ENCODE peak calls at places on chromosomes 3 and 15, in eight cellular contexts. Z is GM23338, X is AG09309, J is K562, B is fibroblast of mammary gland, S is A549, L is left ventricle myocardium inferior, V is testis. R is an unnamed sample.

GRCh38 chr3:41265011-41265545 is 65.8 kb downstream of the CTNNB1 start:
- DNase-seq in Z (no peak), X (no peak), J (no peak), B (peak; percentile 61), S (peak; percentile 36), L (no peak), V (no peak), R (peak; percentile 26)

GRCh38 chr3:188788621-188789081 is 383.1 kb upstream of the TPRG1 start:
- DNase-seq in Z (no peak), X (peak; percentile 69), J (no peak), B (peak; percentile 96), S (no peak), L (no peak), V (no peak), R (peak; percentile 96)

GRCh38 chr3:5974637-5975322 is 787.3 kb downstream of the EDEM1 start:
- DNase-seq in Z (no peak), X (no peak), J (no peak), B (no peak), S (no peak), L (no peak), V (no peak), R (no peak)

GRCh38 chr15:51100785-51101489 is 6.2 kb upstream of the TNFAIP8L3 start:
- DNase-seq in Z (no peak), X (no peak), J (no peak), B (no peak), S (no peak), L (no peak), V (no peak), R (no peak)

GRCh38 chr15:53658827-53659226 is 100.6 kb downstream of the WDR72 start:
- DNase-seq in Z (no peak), X (no peak), J (no peak), B (no peak), S (no peak), L (no peak), V (no peak), R (no peak)

GRCh38 chr15:33360876-33361275 is 50.1 kb downstream of the RYR3 start:
- DNase-seq in Z (no peak), X (no peak), J (no peak), B (no peak), S (no peak), L (peak; percentile 48), V (no peak), R (no peak)

GRCh38 chr15:98155356-98155755 is 194.9 kb downstream of the ARRDC4 start:
- DNase-seq in Z (no peak), X (no peak), J (no peak), B (peak; percentile 63), S (no peak), L (no peak), V (no peak), R (no peak)

GRCh38 chr15:31483053-31483923 is 156.7 kb downstream of the KLF13 start:
- DNase-seq in Z (peak; percentile 73), X (no peak), J (no peak), B (no peak), S (no peak), L (no peak), V (peak; percentile 38), R (no peak)

GRCh38 chr3:197706658-197707057 is 30.0 kb downstream of the RUBCN start:
- DNase-seq in Z (no peak), X (no peak), J (no peak), B (no peak), S (no peak), L (no peak), V (no peak), R (no peak)

GRCh38 chr3:190322604-190323240 is 476 bp upstream of the CLDN1 start:
- DNase-seq in Z (peak; percentile 10), X (no peak), J (no peak), B (peak; percentile 38), S (no peak), L (no peak), V (no peak), R (peak; percentile 44)
- TF ChIP-seq CTCF in Z (no peak), X (no peak), J (no peak), B (no peak), S (no peak), L (peak; percentile 17), V (no peak), R (no peak)

GRCh38 chr15:40306908-40307307 is 827 bp downstream of the PLCB2 start:
- DNase-seq in Z (no peak), X (no peak), J (no peak), B (no peak), S (no peak), L (no peak), V (no peak), R (no peak)
- H3K4me3 ChIP-seq in Z (no peak overlapping the region), X (no peak overlapping the region), J (no peak overlapping the region), B (no peak overlapping the region), S (no peak overlapping the region), L (peak overlapping the region; percentile 45), V (no peak overlapping the region), R (no peak overlapping the region)

GRCh38 chr3:151697496-151697895 is 36.2 kb upstream of the AADACL2 start:
- DNase-seq in Z (no peak), X (no peak), J (no peak), B (no peak), S (peak; percentile 48), L (no peak), V (no peak), R (peak; percentile 50)
- TF ChIP-seq CTCF in Z (no peak), X (no peak), J (no peak), B (no peak), S (peak; percentile 12), L (no peak), V (no peak), R (no peak)

GRCh38 chr3:63976166-63976861 is 47.0 kb downstream of the PSMD6 start:
- DNase-seq in Z (no peak), X (peak; percentile 93), J (no peak), B (peak; percentile 99), S (no peak), L (no peak), V (no peak), R (peak; percentile 99)
- H3K4me3 ChIP-seq in Z (no peak overlapping the region), X (no peak overlapping the region), J (no peak overlapping the region), B (peak overlapping the region; percentile 30), S (no peak overlapping the region), L (no peak overlapping the region), V (no peak overlapping the region), R (peak overlapping the region; percentile 21)

GRCh38 chr15:40934457-40934856 is 5.3 kb downstream of the DLL4 start:
- DNase-seq in Z (no peak), X (no peak), J (no peak), B (no peak), S (no peak), L (no peak), V (no peak), R (no peak)

GRCh38 chr15:40937762-40938529 is 8.8 kb downstream of the DLL4 start:
- DNase-seq in Z (peak; percentile 45), X (no peak), J (no peak), B (no peak), S (peak; percentile 85), L (no peak), V (peak; percentile 70), R (no peak)

GRCh38 chr15:40936234-40936708 is 7.1 kb downstream of the DLL4 start:
- DNase-seq in Z (no peak), X (no peak), J (no peak), B (no peak), S (no peak), L (no peak), V (no peak), R (no peak)

GRCh38 chr15:40938530-40938870 is 9.4 kb downstream of the DLL4 start:
- DNase-seq in Z (no peak), X (no peak), J (no peak), B (no peak), S (no peak), L (no peak), V (no peak), R (no peak)

DNA sequence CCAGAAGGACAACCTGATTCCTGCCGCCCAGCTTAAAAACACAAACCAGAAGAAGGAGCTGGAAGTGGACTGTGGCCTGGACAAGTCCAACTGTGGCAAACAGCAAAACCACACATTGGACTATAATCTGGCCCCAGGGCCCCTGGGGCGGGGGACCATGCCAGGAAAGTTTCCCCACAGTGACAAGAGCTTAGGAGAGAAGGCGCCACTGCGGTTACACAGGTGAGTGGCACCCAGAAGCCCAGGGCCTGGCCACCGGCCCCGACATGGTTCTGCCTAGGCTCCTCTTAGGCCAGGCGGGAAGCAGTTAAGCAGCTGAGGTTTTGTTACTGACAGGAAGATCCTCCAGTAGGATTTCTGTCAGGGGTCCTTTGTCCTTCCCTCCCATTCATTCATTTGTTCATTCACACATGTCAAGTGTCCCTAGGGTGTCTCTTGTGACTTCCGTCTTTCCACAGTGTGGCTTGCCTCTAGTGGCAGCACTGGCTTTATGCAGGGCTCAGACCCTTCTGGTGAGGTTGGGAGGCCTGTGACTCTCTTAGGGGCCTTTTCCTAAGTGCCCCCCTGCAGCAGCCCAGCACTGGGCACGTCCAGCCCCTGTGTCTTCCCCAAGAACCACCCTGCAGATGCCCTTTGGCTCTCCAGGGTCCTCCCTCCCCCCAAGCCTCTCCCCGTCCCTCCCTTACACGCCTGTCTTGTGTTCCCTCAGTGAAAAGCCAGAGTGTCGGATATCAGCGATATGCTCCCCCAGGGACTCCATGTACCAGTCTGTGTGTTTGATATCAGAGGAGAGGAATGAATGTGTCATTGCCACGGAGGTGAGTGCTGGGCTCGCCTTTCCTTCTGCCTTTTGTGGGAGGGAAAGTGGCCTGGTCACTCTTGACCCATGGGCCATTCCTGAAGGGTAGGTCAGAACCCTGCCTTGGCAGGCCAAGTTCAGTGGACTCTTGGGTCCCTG is 7.8 kb downstream of the DLL4 start:
- DNase-seq in Z (no peak), X (no peak), J (no peak), B (peak; percentile 66), S (no peak), L (no peak), V (no peak), R (peak; percentile 24)
- TF ChIP-seq CTCF in Z (no peak), X (no peak), J (peak; percentile 24), B (no peak), S (no peak), L (peak; percentile 45), V (no peak), R (peak; percentile 6)

DNA sequence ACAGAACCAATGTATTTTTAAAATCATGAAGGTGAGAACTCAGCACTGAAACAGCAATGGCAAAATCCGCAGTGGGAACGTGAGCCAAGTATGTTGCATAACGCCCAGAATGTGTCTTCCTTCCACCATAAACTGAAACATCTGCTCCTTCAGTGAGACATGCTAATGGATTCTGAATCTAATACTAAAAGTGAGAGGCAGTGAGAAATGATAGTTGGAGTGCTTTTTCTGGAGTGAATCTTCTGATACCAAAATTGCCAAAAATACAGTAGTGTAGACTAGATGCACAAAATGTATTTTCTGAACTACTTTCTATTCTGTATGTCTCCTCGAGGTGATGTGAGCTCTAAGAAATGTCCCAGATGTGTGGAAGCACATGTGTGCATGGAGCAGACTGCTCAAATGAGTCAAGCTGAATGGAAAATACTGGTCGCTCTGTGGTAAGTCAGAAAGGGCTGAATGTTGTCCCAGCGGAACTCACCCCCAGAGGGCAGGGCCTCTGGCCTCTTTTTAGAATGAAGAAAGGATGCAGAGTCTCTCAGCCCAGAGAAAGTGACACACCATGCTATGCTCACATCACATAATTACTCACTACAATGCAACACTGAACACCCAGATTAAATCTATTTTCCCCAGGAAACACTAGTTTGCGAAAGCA is 73.0 kb downstream of the ATP10A start:
- DNase-seq in Z (peak; percentile 31), X (peak; percentile 74), J (no peak), B (peak; percentile 97), S (no peak), L (peak; percentile 55), V (peak; percentile 74), R (peak; percentile 70)
- H3K4me3 ChIP-seq in Z (no peak overlapping the region), X (no peak overlapping the region), J (no peak overlapping the region), B (peak overlapping the region; percentile 16), S (no peak overlapping the region), L (no peak overlapping the region), V (no peak overlapping the region), R (no peak overlapping the region)

R was measured in fibroblast of pulmonary artery.